ENCODE peak calls at places on chromosomes 2 and 18, in ten cellular contexts. T, M, Y, C, R, J, A, N, O and Q are unnamed samples.

GRCh38 chr2:3839489-3839888 is 136.1 kb downstream of the DCDC2C start:
- DNase-seq in T (no peak), M (no peak), Y (no peak), C (no peak), R (peak), J (no peak), A (no peak), N (no peak), O (no peak), Q (no peak)

GRCh38 chr2:28628506-28628905 is 123.1 kb upstream of the PPP1CB start:
- DNase-seq in T (no peak), M (no peak), Y (no peak), C (no peak), R (no peak), J (no peak), A (no peak), N (no peak), O (no peak), Q (no peak)

GRCh38 chr2:22037274-22037673 is 913.5 kb downstream of the TDRD15 start:
- DNase-seq in T (no peak), M (no peak), Y (no peak), C (no peak), R (no peak), J (no peak), A (no peak), N (no peak), O (no peak), Q (no peak)

GRCh38 chr18:27778441-27778840 is 398.5 kb downstream of the CDH2 start:
- DNase-seq in T (peak), M (no peak), Y (no peak), C (peak), R (no peak), J (no peak), A (no peak), N (no peak), O (no peak), Q (no peak)

GRCh38 chr2:23636412-23636811 is 251.4 kb downstream of the KLHL29 start:
- DNase-seq in T (peak), M (no peak), Y (no peak), C (no peak), R (no peak), J (no peak), A (peak), N (no peak), O (no peak), Q (no peak)

GRCh38 chr2:233470007-233470687 is 96.4 kb downstream of the USP40 start:
- DNase-seq in T (peak), M (peak), Y (no peak), C (no peak), R (no peak), J (no peak), A (peak), N (no peak), O (peak), Q (no peak)

GRCh38 chr2:235611756-235612155 is 117.9 kb downstream of the AGAP1 start:
- DNase-seq in T (no peak), M (no peak), Y (no peak), C (no peak), R (no peak), J (no peak), A (no peak), N (no peak), O (no peak), Q (no peak)

GRCh38 chr2:67650292-67651133 is 253.4 kb downstream of the ETAA1 start:
- DNase-seq in T (peak), M (peak), Y (peak), C (peak), R (no peak), J (no peak), A (peak), N (no peak), O (peak), Q (no peak)

GRCh38 chr2:26654061-26654340 is 12.8 kb upstream of the CIB4 start:
- DNase-seq in T (no peak), M (peak), Y (no peak), C (no peak), R (no peak), J (no peak), A (peak), N (no peak), O (no peak), Q (no peak)

GRCh38 chr2:107025869-107026380 is 140.0 kb upstream of the ST6GAL2 start:
- DNase-seq in T (peak), M (no peak), Y (no peak), C (no peak), R (no peak), J (no peak), A (no peak), N (no peak), O (no peak), Q (no peak)